ENCODE peak calls at places on chromosomes 1 and 21, in ten cellular contexts. E, H, D, R, B, P, N, Q, F and O are unnamed samples. For H3K4me1, the result is how much of the 10 kb centered on the place peaks cover.

GRCh38 chr1:39927538-39927937 is 25.8 kb upstream of the MYCL start:
- DNase-seq in D (no peak), P (no peak), E (no peak), R (no peak), H (no peak), N (no peak), F (no peak), B (no peak), Q (no peak), O (no peak)

GRCh38 chr21:15514073-15514946 is 215.5 kb upstream of the USP25 start:
- DNase-seq in H (peak), Q (no peak), F (no peak), E (no peak), D (peak), R (peak), P (no peak), N (no peak), B (no peak), O (no peak)

GRCh38 chr1:244297087-244297486 is 154.6 kb downstream of the ADSS2 start:
- DNase-seq in R (no peak), B (no peak), F (no peak), E (no peak), Q (no peak), N (no peak), D (no peak), P (no peak), H (no peak), O (no peak)

GRCh38 chr1:41199375-41199774 is 42.7 kb downstream of the SCMH1 start:
- DNase-seq in B (no peak), D (no peak), Q (no peak), P (no peak), N (no peak), H (no peak), E (no peak), F (no peak), R (no peak), O (no peak)

GRCh38 chr1:183148599-183148998 is 37.5 kb upstream of the LAMC2 start:
- DNase-seq in D (no peak), Q (no peak), E (no peak), H (no peak), R (no peak), N (no peak), P (no peak), F (no peak), B (no peak), O (no peak)

GRCh38 chr1:161216945-161217712 is 2.0 kb downstream of the FCER1G start:
- DNase-seq in E (peak), H (peak), F (no peak), N (no peak), Q (peak), B (no peak), D (peak), P (no peak), R (no peak), O (no peak)

GRCh38 chr21:45887788-45888187 is 93.8 kb upstream of the COL6A1 start:
- DNase-seq in R (no peak), Q (no peak), F (no peak), H (no peak), B (no peak), E (no peak), D (no peak), N (no peak), P (no peak), O (no peak)

GRCh38 chr1:236467327-236467641 is 56.5 kb upstream of the LGALS8 start:
- DNase-seq in B (no peak), R (no peak), E (no peak), P (no peak), D (no peak), N (no peak), Q (no peak), F (no peak), H (no peak), O (no peak)

GRCh38 chr1:93798301-93798700 is 80.7 kb downstream of the DNTTIP2 start:
- DNase-seq in P (no peak), Q (no peak), B (no peak), R (no peak), H (no peak), D (no peak), N (no peak), F (no peak), E (no peak), O (no peak)

GRCh38 chr1:63983391-63984256 is 209.8 kb downstream of the ROR1 start:
- DNase-seq in P (no peak), H (no peak), N (no peak), Q (no peak), D (no peak), B (no peak), R (no peak), F (no peak), E (no peak), O (peak)

GRCh38 chr1:101216623-101217022 is 20.2 kb upstream of the S1PR1 start:
- DNase-seq in Q (no peak), E (no peak), B (no peak), P (no peak), R (no peak), N (no peak), D (no peak), H (no peak), F (no peak), O (no peak)

GRCh38 chr1:71921935-71922559 is 360.3 kb downstream of the NEGR1 start:
- DNase-seq in P (no peak), D (no peak), F (no peak), N (no peak), E (no peak), Q (no peak), B (no peak), H (no peak), R (no peak), O (no peak)

GRCh38 chr1:52268372-52268771 is 97.6 kb downstream of the CC2D1B start:
- DNase-seq in B (no peak), N (no peak), E (peak), H (no peak), Q (no peak), R (no peak), F (no peak), P (no peak), D (no peak), O (no peak)

GRCh38 chr21:44947111-44947929 is 7.5 kb downstream of the SLX9 start:
- DNase-seq in B (no peak), H (no peak), E (no peak), D (no peak), F (no peak), P (no peak), N (peak), Q (peak), R (no peak), O (no peak)

GRCh38 chr21:34908424-34909055 is 140.6 kb downstream of the RUNX1 start:
- DNase-seq in P (no peak), E (peak), N (peak), F (no peak), Q (peak), D (no peak), R (no peak), H (peak), B (no peak), O (no peak)

GRCh38 chr1:43388021-43388575 is 1.5 kb downstream of the MED8 start:
- DNase-seq in D (no peak), E (no peak), F (no peak), B (no peak), Q (no peak), N (no peak), H (no peak), R (no peak), P (no peak), O (no peak)

GRCh38 chr1:63969461-63969893 is 195.7 kb downstream of the ROR1 start:
- DNase-seq in D (no peak), P (no peak), N (no peak), Q (no peak), B (peak), R (no peak), H (no peak), F (no peak), E (no peak), O (no peak)

GRCh38 chr1:166069390-166069789 is 97.4 kb downstream of the FAM78B start:
- DNase-seq in P (no peak), B (no peak), Q (no peak), N (peak), H (no peak), F (no peak), D (no peak), E (no peak), R (no peak), O (no peak)

GRCh38 chr1:66563094-66563800 is 29.3 kb downstream of the SGIP1 start:
- DNase-seq in E (no peak), H (peak), B (no peak), F (no peak), Q (peak), N (no peak), D (no peak), P (peak), R (peak), O (no peak)

GRCh38 chr1:184975208-184975875 is 1.0 kb upstream of the NIBAN1 start:
- DNase-seq in P (no peak), H (peak), Q (no peak), B (no peak), N (no peak), E (no peak), F (no peak), D (no peak), R (no peak), O (peak)

GRCh38 chr1:23577056-23577985 is 18.0 kb upstream of the ID3 start:
- DNase-seq in N (peak), P (peak), Q (peak), E (no peak), F (no peak), D (peak), H (peak), B (no peak), R (no peak), O (no peak)

GRCh38 chr1:159763686-159764085 is 17.1 kb upstream of the DUSP23 start:
- DNase-seq in E (no peak), H (no peak), N (no peak), Q (no peak), F (no peak), P (no peak), B (no peak), R (no peak), D (no peak), O (no peak)

GRCh38 chr1:155499953-155500621 is 62.5 kb downstream of the ASH1L start:
- DNase-seq in H (no peak), F (no peak), E (no peak), R (peak), B (no peak), Q (no peak), N (no peak), D (peak), P (no peak), O (no peak)

GRCh38 chr1:204080163-204080903 is 7.4 kb downstream of the SOX13 start:
- DNase-seq in D (no peak), P (peak), E (peak), R (peak), Q (peak), B (peak), N (peak), H (peak), F (peak), O (peak)

GRCh38 chr1:70503358-70503757 is 92.3 kb downstream of the CTH start:
- DNase-seq in Q (no peak), H (no peak), N (no peak), R (no peak), F (no peak), D (no peak), B (no peak), E (no peak), P (no peak), O (no peak)

GRCh38 chr1:67555487-67556296 is 125.5 kb upstream of the SERBP1 start:
- DNase-seq in Q (no peak), R (no peak), E (no peak), N (no peak), B (no peak), D (no peak), H (no peak), P (no peak), F (no peak), O (no peak)

GRCh38 chr1:6859415-6860343 is 74.4 kb downstream of the CAMTA1 start:
- DNase-seq in Q (no peak), E (peak), B (no peak), R (no peak), N (no peak), F (no peak), P (no peak), D (no peak), H (peak), O (no peak)

GRCh38 chr1:225944951-225945350 is 3.9 kb upstream of the LEFTY2 start:
- DNase-seq in H (no peak), B (no peak), F (no peak), R (no peak), N (peak), D (no peak), Q (no peak), E (no peak), P (no peak), O (no peak)

GRCh38 chr1:90340604-90341003 is 345.7 kb downstream of the ZNF326 start:
- DNase-seq in P (no peak), B (no peak), Q (no peak), H (no peak), F (no peak), E (no peak), N (no peak), R (no peak), D (no peak), O (no peak)

GRCh38 chr1:172976222-172977041 is 74.3 kb downstream of the TNFSF18 start:
- DNase-seq in D (no peak), F (no peak), H (peak), R (peak), Q (no peak), N (no peak), B (peak), E (no peak), P (no peak), O (peak)

GRCh38 chr1:94955767-94956632 is 29.1 kb upstream of the CNN3 start:
- DNase-seq in E (no peak), Q (peak), R (no peak), N (no peak), P (no peak), D (no peak), B (no peak), F (no peak), H (peak), O (no peak)

GRCh38 chr1:54334996-54335395 is 71.2 kb downstream of the SSBP3 start:
- DNase-seq in P (no peak), Q (no peak), H (no peak), E (no peak), B (no peak), D (no peak), F (no peak), R (no peak), N (no peak), O (no peak)

GRCh38 chr1:34709547-34709946 is 45.3 kb upstream of the GJB5 start:
- DNase-seq in Q (no peak), R (no peak), B (no peak), N (no peak), F (peak), P (no peak), D (no peak), H (no peak), E (no peak), O (no peak)

GRCh38 chr1:231338270-231339128 is at the start of gene SPRTN:
- DNase-seq in B (peak), E (peak), H (no peak), R (no peak), N (peak), D (no peak), P (no peak), F (no peak), Q (no peak), O (no peak)

GRCh38 chr1:235051521-235051920 is 77.1 kb downstream of the TOMM20 start:
- DNase-seq in N (no peak), H (no peak), R (no peak), P (no peak), E (no peak), F (no peak), B (no peak), Q (no peak), D (no peak), O (no peak)

GRCh38 chr1:27816921-27817630 is 13.5 kb upstream of the PPP1R8 start:
- DNase-seq in B (no peak), F (no peak), R (peak), H (peak), P (no peak), N (no peak), E (no peak), Q (no peak), D (no peak), O (no peak)

GRCh38 chr1:69737527-69738176 is 169.9 kb downstream of the LRRC7 start:
- DNase-seq in H (peak), E (peak), F (peak), B (peak), N (peak), Q (no peak), D (peak), R (no peak), P (no peak), O (no peak)

GRCh38 chr1:41545996-41546938 is 61.8 kb upstream of the EDN2 start:
- DNase-seq in E (no peak), Q (peak), R (no peak), B (no peak), H (no peak), F (no peak), N (no peak), D (no peak), P (no peak), O (no peak)

GRCh38 chr1:180249725-180250498 is 19.8 kb downstream of the LHX4 start:
- DNase-seq in Q (peak), E (no peak), R (no peak), D (no peak), B (no peak), P (no peak), N (no peak), H (no peak), F (no peak), O (no peak)

GRCh38 chr1:180250883-180251509 is 20.9 kb downstream of the LHX4 start:
- DNase-seq in P (no peak), D (no peak), N (no peak), B (no peak), E (no peak), F (no peak), H (no peak), R (no peak), Q (peak), O (no peak)

GRCh38 chr1:180250499-180250770 is 20.4 kb downstream of the LHX4 start:
- DNase-seq in H (no peak), N (no peak), D (no peak), R (no peak), B (no peak), E (no peak), P (no peak), F (no peak), Q (no peak), O (no peak)

GRCh38 chr1:180252638-180253536 is 22.8 kb downstream of the LHX4 start:
- DNase-seq in R (peak), B (peak), H (peak), P (no peak), E (peak), N (peak), Q (peak), D (peak), F (peak), O (peak)

DNA sequence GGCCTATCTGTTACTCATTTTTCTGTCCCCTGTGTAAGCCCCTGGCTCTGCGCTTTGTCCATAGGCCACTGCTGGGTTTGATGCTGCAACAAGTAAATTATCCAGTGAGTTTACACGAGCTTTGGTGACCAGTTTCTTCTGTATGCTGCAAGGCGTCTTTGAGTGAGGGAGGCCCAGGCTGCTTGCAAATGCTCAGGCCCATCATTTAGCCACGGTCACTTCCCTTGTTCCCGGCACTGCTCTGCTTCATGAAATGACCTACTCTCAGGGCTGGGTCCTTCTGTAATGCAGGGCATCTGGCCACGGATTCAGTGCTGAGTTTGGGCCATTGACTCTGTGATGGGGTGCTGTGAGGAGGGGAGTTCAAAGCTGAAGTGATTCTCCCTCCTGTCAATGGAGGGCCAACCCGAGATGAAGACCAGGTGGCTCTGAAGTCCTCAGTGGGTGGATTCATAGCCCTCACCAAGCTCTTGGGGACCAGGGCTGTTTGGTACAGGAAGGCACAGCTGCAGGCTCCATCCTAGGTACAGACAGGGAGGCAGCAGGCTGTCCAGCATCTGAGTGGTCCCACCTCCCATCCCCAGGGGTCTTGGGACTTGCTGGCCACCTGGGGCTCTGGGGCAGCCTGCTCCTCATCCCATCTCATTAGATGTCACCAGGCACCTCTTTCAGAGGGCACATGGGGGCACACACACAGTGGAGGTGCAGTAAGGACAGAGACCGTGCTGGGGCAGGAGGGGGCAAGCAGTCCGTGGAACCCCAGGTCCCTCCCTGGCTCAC is 21.7 kb downstream of the LHX4 start:
- DNase-seq in F (no peak), P (no peak), R (no peak), D (no peak), Q (peak), H (no peak), E (no peak), N (no peak), B (no peak), O (no peak)
- TF ChIP-seq EP300 in F (no peak), P (no peak), R (no peak), D (no peak), Q (no peak), H (no peak), E (no peak), N (no peak), B (no peak), O (no peak)

GRCh38 chr1:8239039-8239305 is 78.9 kb upstream of the SLC45A1 start:
- DNase-seq in D (no peak), B (no peak), E (peak), Q (peak), R (peak), N (no peak), H (peak), P (peak), F (no peak), O (peak)
- TF ChIP-seq CTCF in D (peak), B (peak), E (no peak), Q (no peak), R (peak), N (peak), H (peak), P (no peak), F (peak), O (no peak)

GRCh38 chr1:116326486-116326885 is 46.6 kb upstream of the ATP1A1 start:
- DNase-seq in F (no peak), N (no peak), E (no peak), D (no peak), Q (no peak), R (no peak), P (no peak), H (no peak), B (no peak), O (no peak)

GRCh38 chr1:116323419-116323987 is 49.5 kb upstream of the ATP1A1 start:
- DNase-seq in B (no peak), N (no peak), Q (no peak), E (no peak), H (no peak), R (no peak), D (no peak), P (no peak), F (no peak), O (no peak)

GRCh38 chr1:116325104-116325503 is 47.9 kb upstream of the ATP1A1 start:
- DNase-seq in B (no peak), H (no peak), P (no peak), N (no peak), E (no peak), R (no peak), F (no peak), D (no peak), Q (no peak), O (no peak)

GRCh38 chr1:116324411-116324810 is 48.6 kb upstream of the ATP1A1 start:
- DNase-seq in F (no peak), H (no peak), Q (no peak), B (no peak), R (no peak), N (no peak), E (no peak), P (no peak), D (no peak), O (peak)

GRCh38 chr1:116325922-116326321 is 47.1 kb upstream of the ATP1A1 start:
- DNase-seq in E (no peak), R (no peak), H (no peak), F (no peak), D (no peak), N (no peak), Q (no peak), P (no peak), B (no peak), O (no peak)
- H3K4me1 ChIP-seq in E (under half), R (under half), H (under half), F (under half), D (under half), N (under half), Q (under half), P (under half), B (under half), O (under half)

GRCh38 chr1:114122891-114123621 is 30.6 kb downstream of the SYT6 start:
- DNase-seq in E (no peak), P (no peak), H (no peak), R (no peak), Q (peak), F (no peak), N (no peak), D (no peak), B (peak), O (no peak)

GRCh38 chr1:114128293-114128692 is 25.4 kb downstream of the SYT6 start:
- DNase-seq in D (no peak), R (no peak), E (no peak), N (no peak), Q (peak), P (no peak), F (no peak), B (no peak), H (no peak), O (no peak)

GRCh38 chr1:114130213-114130612 is 23.5 kb downstream of the SYT6 start:
- DNase-seq in E (no peak), Q (peak), P (no peak), N (no peak), B (no peak), H (no peak), R (no peak), D (no peak), F (no peak), O (no peak)

GRCh38 chr1:114124644-114125043 is 29.0 kb downstream of the SYT6 start:
- DNase-seq in Q (peak), P (no peak), F (no peak), B (no peak), H (no peak), D (no peak), R (no peak), E (no peak), N (no peak), O (no peak)

DNA sequence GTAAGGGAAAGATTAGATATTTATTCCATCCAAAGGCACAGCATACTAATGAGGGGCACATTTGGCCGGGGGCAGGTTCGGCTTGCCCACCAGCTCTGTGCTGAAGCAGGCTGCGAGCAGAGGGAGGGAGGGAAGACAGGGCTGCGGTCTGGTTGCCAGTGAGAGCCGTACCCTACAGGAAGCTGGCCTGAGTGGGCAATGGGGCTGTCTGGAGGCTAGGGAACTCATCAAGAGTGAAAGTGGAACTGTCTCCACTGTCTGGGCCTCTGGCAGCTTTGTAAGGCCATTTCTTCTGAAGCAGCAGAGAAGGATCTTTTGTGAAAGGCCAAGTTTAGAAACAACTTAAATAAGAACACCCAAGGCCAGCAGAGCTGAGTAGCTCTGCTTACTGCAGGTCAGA is 27.0 kb downstream of the SYT6 start:
- DNase-seq in N (no peak), P (no peak), R (peak), F (no peak), Q (peak), B (no peak), H (no peak), E (no peak), D (peak), O (no peak)
- TF ChIP-seq EP300 in N (no peak), P (no peak), R (no peak), F (no peak), Q (no peak), B (no peak), H (no peak), E (no peak), D (no peak), O (no peak)